ENCODE peak calls at places on chromosomes 7 and 10, in seven cellular contexts. A is adrenal gland; Y is AG10803; M is ovary; K is Calu3; R is CD4-positive, alpha-beta T cell; F is A549. V is an unnamed sample.
A peak's percentile ranks its signal among the peaks of the same experiment; 100 is the strongest.

GRCh38 chr10:122859527-122859926 is 13.9 kb upstream of the CUZD1 start:
- DNase-seq in A (no peak), F (no peak), Y (no peak), K (no peak), M (no peak), R (no peak), V (no peak)

GRCh38 chr7:16023046-16023445 is 336.6 kb upstream of the MEOX2 start:
- DNase-seq in Y (no peak), A (no peak), K (no peak), M (no peak), F (no peak), R (no peak), V (no peak)

GRCh38 chr10:124524991-124525653 is 63.5 kb downstream of the LHPP start:
- DNase-seq in F (no peak), R (no peak), Y (peak; percentile 16), A (peak; percentile 87), K (no peak), M (no peak), V (peak; percentile 44)

GRCh38 chr7:20238754-20239324 is 21.7 kb upstream of the MACC1 start:
- DNase-seq in A (no peak), R (no peak), F (no peak), M (no peak), K (no peak), Y (no peak), V (no peak)

GRCh38 chr10:100009283-100009792 is 409 bp downstream of the DNMBP start:
- DNase-seq in A (peak; percentile 63), F (peak; percentile 42), K (no peak), R (no peak), Y (no peak), M (no peak), V (peak; percentile 91)

GRCh38 chr7:2076649-2077064 is 156.1 kb downstream of the MAD1L1 start:
- DNase-seq in A (no peak), K (no peak), F (no peak), Y (no peak), M (no peak), R (no peak), V (no peak)

GRCh38 chr10:95327367-95327766 is 36.6 kb upstream of the PDLIM1 start:
- DNase-seq in A (no peak), K (no peak), R (no peak), Y (peak; percentile 52), F (no peak), M (peak; percentile 28), V (no peak)

GRCh38 chr10:89466599-89467035 is 52.2 kb downstream of the IFIT5 start:
- DNase-seq in K (peak; percentile 51), M (no peak), A (no peak), F (peak; percentile 53), Y (peak; percentile 46), R (no peak), V (no peak)

GRCh38 chr10:8074881-8075280 is 20.4 kb downstream of the GATA3 start:
- DNase-seq in R (no peak), Y (no peak), A (no peak), F (no peak), K (no peak), M (no peak), V (peak; percentile 29)

GRCh38 chr7:43838201-43838659 is 31.1 kb downstream of the MRPS24 start:
- DNase-seq in R (no peak), A (no peak), K (no peak), F (no peak), M (no peak), Y (no peak), V (no peak)

GRCh38 chr10:119281581-119282071 is 74.3 kb downstream of the GRK5 start:
- DNase-seq in F (no peak), K (no peak), Y (peak; percentile 53), A (peak; percentile 96), M (peak; percentile 81), R (no peak), V (peak; percentile 92)

GRCh38 chr7:50304158-50304910 is at the start of gene IKZF1:
- DNase-seq in M (no peak), A (peak; percentile 75), F (no peak), Y (no peak), R (no peak), K (peak; percentile 47), V (peak; percentile 90)

GRCh38 chr10:62063795-62064472 is 162.4 kb downstream of the ARID5B start:
- DNase-seq in Y (peak; percentile 68), K (no peak), A (no peak), R (no peak), M (no peak), F (no peak), V (peak; percentile 77)

GRCh38 chr7:108920490-108920889 is 350.8 kb downstream of the DNAJB9 start:
- DNase-seq in A (no peak), K (no peak), R (no peak), F (no peak), Y (no peak), M (no peak), V (no peak)

GRCh38 chr10:116038259-116038658 is 234.7 kb downstream of the GFRA1 start:
- DNase-seq in M (no peak), R (no peak), A (peak; percentile 75), F (no peak), K (no peak), Y (peak; percentile 90), V (peak; percentile 91)

GRCh38 chr7:53983505-53983904 is 558.7 kb upstream of the VSTM2A start:
- DNase-seq in F (no peak), A (no peak), R (no peak), K (no peak), Y (no peak), M (no peak), V (no peak)

GRCh38 chr10:110081914-110082313 is 74.1 kb downstream of the ADD3 start:
- DNase-seq in R (no peak), F (peak; percentile 54), Y (peak; percentile 9), K (peak; percentile 17), M (no peak), A (peak; percentile 68), V (no peak)

GRCh38 chr10:130233426-130233825 is 97.2 kb downstream of the GLRX3 start:
- DNase-seq in F (no peak), Y (no peak), K (no peak), A (peak; percentile 6), M (no peak), R (no peak), V (peak; percentile 71)

GRCh38 chr7:3239291-3239691 is 61.8 kb upstream of the SDK1 start:
- DNase-seq in R (no peak), A (peak; percentile 75), Y (no peak), M (no peak), F (no peak), K (peak; percentile 22), V (no peak)

GRCh38 chr10:5893321-5893720 is 3.3 kb downstream of the FBH1 start:
- DNase-seq in R (no peak), K (no peak), Y (no peak), M (no peak), A (no peak), F (no peak), V (no peak)

GRCh38 chr10:34866848-34867247 is 51.8 kb upstream of the PARD3 start:
- DNase-seq in R (no peak), Y (no peak), M (no peak), F (no peak), K (no peak), A (no peak), V (no peak)

GRCh38 chr7:74183653-74184450 is 9.7 kb downstream of the EIF4H start:
- DNase-seq in F (peak; percentile 55), A (no peak), Y (no peak), M (no peak), R (no peak), K (peak; percentile 43), V (no peak)
- TF ChIP-seq CTCF in F (peak; percentile 52), A (peak; percentile 2), Y (peak; percentile 13), M (no peak), R (no peak), K (no peak), V (no peak)

GRCh38 chr10:111207525-111207924 is 130.7 kb downstream of the ADRA2A start:
- DNase-seq in A (no peak), M (no peak), Y (no peak), R (no peak), F (no peak), K (peak; percentile 51), V (no peak)
- TF ChIP-seq CTCF in A (no peak), M (peak; percentile 15), Y (no peak), R (no peak), F (no peak), K (peak; percentile 35), V (no peak)

GRCh38 chr10:101749033-101749432 is 26.9 kb downstream of the FGF8 start:
- DNase-seq in A (no peak), K (no peak), Y (no peak), F (peak; percentile 28), R (no peak), M (no peak), V (no peak)
- TF ChIP-seq CTCF in A (no peak), K (no peak), Y (no peak), F (peak; percentile 7), R (no peak), M (no peak), V (no peak)

GRCh38 chr10:11853468-11853867 is 30.3 kb downstream of the PROSER2 start:
- DNase-seq in Y (no peak), K (no peak), R (no peak), F (peak; percentile 35), A (no peak), M (no peak), V (no peak)
- TF ChIP-seq CTCF in Y (no peak), K (no peak), R (no peak), F (no peak), A (no peak), M (no peak), V (no peak)

DNA sequence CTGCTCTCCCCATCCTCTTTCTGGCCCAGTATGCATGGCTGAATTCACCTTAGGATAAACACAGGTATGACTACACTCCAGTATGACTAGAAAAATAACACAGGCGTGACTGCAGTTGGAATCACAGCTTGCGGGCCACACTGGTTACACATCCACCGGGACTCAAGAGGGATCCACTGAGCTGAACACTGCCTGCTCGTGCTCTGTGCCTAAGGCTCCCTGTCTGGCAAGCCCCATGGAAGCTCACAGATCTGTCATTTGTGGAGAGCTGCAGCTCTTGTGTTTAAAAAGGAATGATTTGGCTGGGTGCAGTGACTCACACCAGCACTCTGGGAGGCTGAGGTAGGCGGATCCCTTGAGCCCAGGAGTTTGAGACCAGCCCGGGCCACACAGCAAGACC is 26.8 kb downstream of the VOPP1 start:
- DNase-seq in Y (peak; percentile 50), R (no peak), A (peak; percentile 77), M (no peak), K (no peak), F (peak; percentile 33), V (no peak)
- TF ChIP-seq CTCF in Y (peak; percentile 4), R (no peak), A (no peak), M (no peak), K (no peak), F (no peak), V (no peak)

DNA sequence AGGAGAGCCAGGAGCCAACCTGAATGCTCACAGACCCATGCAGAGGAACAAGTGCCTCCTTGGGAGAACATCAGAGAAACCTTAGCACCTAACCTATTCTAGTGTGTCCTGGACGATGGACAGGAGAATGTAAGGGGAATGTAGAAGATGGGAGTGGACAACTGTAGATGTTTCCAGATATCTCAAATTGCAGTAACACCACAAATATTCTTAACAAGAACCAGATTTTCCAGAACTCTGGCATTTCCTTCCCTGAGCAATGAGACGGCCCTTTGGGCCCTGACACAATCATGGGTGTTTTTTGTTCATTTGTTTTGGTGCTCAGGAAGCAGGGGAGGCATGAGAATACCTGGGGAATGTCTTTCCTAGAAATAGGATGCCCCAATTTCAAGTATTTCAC is 196.1 kb upstream of the PRSS1 start:
- DNase-seq in A (no peak), R (no peak), Y (peak; percentile 86), F (no peak), K (no peak), M (no peak), V (no peak)
- TF ChIP-seq CTCF in A (no peak), R (no peak), Y (no peak), F (no peak), K (no peak), M (no peak), V (no peak)

V was measured in lower leg skin.